ENCODE peak calls at places on chromosomes 1 and 21, in five cellular contexts. F is left ventricle myocardium inferior, Q is lower lobe of right lung, O is breast epithelium, B is colonic mucosa. P is an unnamed sample. For H3K4me1, the result is how much of the 10 kb centered on the place peaks cover.

GRCh38 chr1:38932496-38933014 is 9.1 kb downstream of the RHBDL2 start:
- DNase-seq in Q (no peak), F (no peak), B (no peak), O (no peak), P (no peak)

GRCh38 chr1:223713546-223714420 is 1.4 kb downstream of the CAPN2 start:
- DNase-seq in B (peak), F (no peak), O (no peak), Q (no peak), P (no peak)

GRCh38 chr1:109530457-109531204 is 9.0 kb upstream of the GPR61 start:
- DNase-seq in F (no peak), B (no peak), Q (no peak), O (no peak), P (peak)

GRCh38 chr1:170666661-170667060 is 2.7 kb downstream of the PRRX1 start:
- DNase-seq in F (no peak), O (no peak), B (no peak), Q (no peak), P (no peak)

GRCh38 chr1:90717665-90718410 is 736 bp upstream of the BARHL2 start:
- DNase-seq in O (no peak), F (no peak), B (peak), Q (no peak), P (no peak)

GRCh38 chr1:177741476-177741875 is 228.4 kb downstream of the SEC16B start:
- DNase-seq in O (no peak), Q (no peak), B (no peak), F (no peak), P (no peak)

GRCh38 chr1:152112101-152112884 is 3.0 kb downstream of the TCHH start:
- DNase-seq in F (no peak), Q (no peak), B (peak), O (no peak), P (no peak)

GRCh38 chr1:70737125-70737524 is 310.5 kb downstream of the PTGER3 start:
- DNase-seq in F (no peak), O (no peak), B (no peak), Q (no peak), P (no peak)

GRCh38 chr1:219710529-219711194 is 97.8 kb upstream of the ZC3H11B start:
- DNase-seq in O (no peak), B (no peak), Q (no peak), F (no peak), P (no peak)

GRCh38 chr1:204651843-204652421 is 33.6 kb downstream of the LRRN2 start:
- DNase-seq in B (peak), F (no peak), Q (no peak), O (no peak), P (peak)

GRCh38 chr1:230359992-230360391 is 66.1 kb downstream of the PGBD5 start:
- DNase-seq in Q (no peak), O (no peak), B (no peak), F (no peak), P (no peak)

GRCh38 chr1:23772049-23772853 is 6.0 kb upstream of the PITHD1 start:
- DNase-seq in Q (peak), O (peak), B (peak), F (peak), P (peak)

GRCh38 chr1:111754964-111755320 is 759 bp upstream of the DDX20 start:
- DNase-seq in Q (no peak), O (no peak), F (no peak), B (peak), P (peak)

GRCh38 chr1:117657031-117657430 is 51.2 kb downstream of the TENT5C start:
- DNase-seq in B (no peak), O (no peak), F (no peak), Q (no peak), P (no peak)

GRCh38 chr21:15514073-15514946 is 215.5 kb upstream of the USP25 start:
- DNase-seq in O (no peak), F (no peak), Q (no peak), B (peak), P (no peak)

GRCh38 chr21:39503138-39503762 is 51.5 kb downstream of the SH3BGR start:
- DNase-seq in O (no peak), F (no peak), Q (no peak), B (no peak), P (no peak)

GRCh38 chr1:76938304-76938703 is 71.0 kb downstream of the ST6GALNAC5 start:
- DNase-seq in F (no peak), B (no peak), O (no peak), Q (no peak), P (no peak)

GRCh38 chr1:2228157-2228594 is at the start of gene SKI:
- DNase-seq in Q (no peak), B (no peak), O (no peak), F (no peak), P (no peak)

GRCh38 chr1:2228684-2229031 is 539 bp downstream of the SKI start:
- DNase-seq in O (no peak), B (no peak), Q (peak), F (no peak), P (no peak)

GRCh38 chr1:2225029-2225428 is 3.1 kb upstream of the SKI start:
- DNase-seq in F (no peak), B (no peak), O (no peak), Q (no peak), P (no peak)

GRCh38 chr1:2227341-2228156 is 570 bp upstream of the SKI start:
- DNase-seq in F (peak), O (peak), B (peak), Q (peak), P (peak)

DNA sequence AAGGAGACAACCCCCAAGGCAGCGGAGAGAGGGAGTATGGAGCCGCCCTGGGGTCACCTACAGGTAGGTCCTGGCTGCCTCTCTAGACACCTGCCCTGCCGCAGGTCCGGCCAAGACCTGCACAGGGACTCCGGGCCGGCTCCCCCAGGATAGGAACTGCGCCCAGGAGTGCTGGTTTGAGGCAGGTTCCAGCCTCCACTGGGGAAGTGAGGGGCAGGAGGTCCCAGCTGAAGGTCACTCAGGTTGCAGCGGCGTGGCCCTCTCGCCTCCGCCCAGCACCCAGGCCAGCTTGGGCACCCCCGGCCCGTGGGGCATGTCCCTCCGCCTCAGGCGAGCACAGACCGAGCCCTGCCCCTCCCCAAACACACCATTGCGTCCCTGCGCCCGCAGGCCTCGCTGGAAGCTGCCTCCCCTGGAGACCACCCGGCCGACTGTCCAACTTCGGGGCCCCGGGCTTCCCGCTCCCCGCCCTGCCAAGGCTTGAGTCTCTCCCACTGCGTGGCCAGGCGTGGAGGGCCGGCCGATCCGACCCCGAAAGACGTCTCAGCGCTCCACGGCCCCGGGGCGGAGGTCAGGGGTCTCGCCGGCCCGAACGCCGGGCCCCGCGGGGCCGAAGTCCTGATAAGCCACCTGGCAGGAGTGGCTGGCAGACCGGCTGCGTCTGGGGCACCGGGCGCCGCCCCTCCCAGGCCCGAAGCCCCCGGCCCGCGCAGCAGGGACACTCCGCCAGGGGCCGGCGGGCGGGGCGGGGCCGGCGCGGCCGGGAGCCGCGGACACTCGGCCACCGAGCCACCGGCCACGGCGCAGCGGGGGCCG is 1.4 kb upstream of the SKI start:
- DNase-seq in B (no peak), F (no peak), Q (peak), O (peak), P (no peak)
- H3K4me1 ChIP-seq in B (under half), F (under half), Q (under half), O (under half), P (under half)

DNA sequence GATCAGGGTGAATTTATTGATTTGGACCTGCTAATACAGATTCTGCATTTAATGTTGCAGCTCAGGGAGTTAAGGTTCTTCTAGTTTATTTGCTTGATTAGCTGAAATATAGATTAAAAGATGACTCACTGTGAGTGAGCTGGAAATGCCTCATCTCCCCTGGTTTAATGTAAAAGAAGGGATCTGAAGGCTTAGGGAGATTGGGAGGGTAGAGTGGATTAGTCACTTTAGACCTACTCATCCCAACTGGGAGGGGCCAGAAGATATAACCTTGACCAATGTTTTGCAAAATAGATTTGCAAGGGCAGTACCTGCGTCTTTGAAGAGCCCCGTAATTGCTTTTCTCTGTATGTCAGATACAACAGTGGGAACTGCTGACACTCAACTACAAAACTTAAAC is 922.8 kb upstream of the ADGRL4 start:
- DNase-seq in B (no peak), F (no peak), O (no peak), Q (no peak), P (no peak)
- H3K4me3 ChIP-seq in B (no peak), F (no peak), O (no peak), Q (no peak), P (no peak)

DNA sequence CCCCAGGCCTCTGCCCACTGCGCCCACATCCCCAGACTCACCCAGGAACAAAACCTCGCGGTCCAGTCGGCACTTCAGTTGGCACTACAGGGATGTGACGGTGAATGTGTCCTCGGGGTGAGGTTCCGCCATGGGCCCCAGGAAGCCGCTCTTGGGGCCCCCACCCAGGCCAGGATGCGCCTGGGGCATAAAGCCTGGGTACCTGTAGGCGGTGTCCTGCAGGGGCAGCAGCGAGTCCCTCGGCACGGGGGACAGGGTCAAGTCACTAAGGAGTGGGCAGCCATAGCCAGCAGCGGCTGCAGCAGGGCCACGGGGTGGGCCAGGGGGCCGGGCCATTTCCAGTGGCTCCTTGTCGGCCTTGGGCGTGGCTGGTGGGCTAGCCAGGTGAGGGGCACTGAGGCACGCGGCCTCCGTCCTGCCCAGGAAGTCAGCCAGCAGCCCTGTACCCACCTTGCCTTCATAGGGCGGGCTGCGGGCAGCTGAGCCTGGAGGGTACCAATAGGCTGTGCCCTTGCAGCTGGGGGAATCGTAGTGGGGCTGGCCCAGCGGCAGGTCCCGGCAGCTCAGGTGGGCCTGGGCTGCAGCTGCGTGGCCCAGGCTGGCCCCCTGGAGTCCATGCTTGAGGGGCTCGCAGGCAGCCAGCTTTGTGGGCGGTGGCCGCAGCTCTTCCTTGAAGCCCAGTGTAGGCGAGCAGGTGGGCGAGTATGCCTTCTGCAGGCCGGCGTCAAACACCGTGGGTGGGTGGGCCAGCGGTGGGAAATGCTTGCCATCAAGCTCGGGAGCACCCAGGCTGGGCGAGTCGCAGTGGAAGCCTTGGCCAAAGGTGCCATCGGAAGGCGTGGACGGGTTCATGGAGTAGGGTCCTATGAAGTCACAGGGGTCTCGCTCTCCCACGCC is 56.5 kb downstream of the AHDC1 start:
- DNase-seq in F (peak), Q (no peak), O (no peak), B (no peak), P (no peak)
- TF ChIP-seq CTCF in F (no peak), Q (no peak), O (no peak), B (no peak), P (no peak)

DNA sequence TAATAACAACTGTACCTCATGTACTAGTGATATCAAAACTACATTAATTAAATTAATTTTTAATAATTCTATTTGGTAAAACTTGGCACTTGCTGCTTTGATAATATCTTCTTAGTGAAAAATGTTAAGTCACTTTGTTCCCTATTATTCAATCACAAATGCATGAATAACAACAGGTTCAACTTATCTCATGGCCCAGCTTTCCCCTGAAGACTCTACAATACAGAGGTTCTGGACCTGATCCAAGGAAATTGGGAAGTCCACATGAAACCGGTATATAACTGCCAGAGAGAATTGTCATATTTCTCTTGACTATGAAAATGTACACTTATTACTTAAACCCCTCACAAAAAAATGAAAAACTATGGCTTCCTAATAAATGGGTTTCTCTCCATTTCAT is 33.9 kb upstream of the PTPRC start:
- DNase-seq in Q (no peak), O (no peak), F (no peak), B (no peak), P (no peak)
- H3K4me1 ChIP-seq in Q (under half), O (under half), F (under half), B (under half), P (under half)

GRCh38 chr1:193438771-193439170 is 252.4 kb upstream of the B3GALT2 start:
- DNase-seq in Q (no peak), B (no peak), O (no peak), F (no peak), P (no peak)

GRCh38 chr1:193438312-193438711 is 251.9 kb upstream of the B3GALT2 start:
- DNase-seq in F (no peak), B (no peak), O (no peak), Q (no peak), P (no peak)

GRCh38 chr1:193435771-193436170 is 249.4 kb upstream of the B3GALT2 start:
- DNase-seq in F (no peak), B (no peak), O (no peak), Q (no peak), P (no peak)

GRCh38 chr1:193434319-193434718 is 247.9 kb upstream of the B3GALT2 start:
- DNase-seq in F (no peak), Q (no peak), B (no peak), O (no peak), P (no peak)

GRCh38 chr1:193437785-193438184 is 251.4 kb upstream of the B3GALT2 start:
- DNase-seq in O (no peak), B (no peak), F (no peak), Q (no peak), P (no peak)
- H3K4me3 ChIP-seq in O (no peak), B (no peak), F (no peak), Q (no peak), P (no peak)

GRCh38 chr1:24951810-24952412 is 21.8 kb upstream of the RUNX3 start:
- DNase-seq in Q (no peak), O (no peak), F (no peak), B (no peak), P (no peak)

GRCh38 chr1:24954022-24954421 is 23.9 kb upstream of the RUNX3 start:
- DNase-seq in B (no peak), Q (no peak), O (no peak), F (no peak), P (no peak)

GRCh38 chr1:24951337-24951736 is 21.3 kb upstream of the RUNX3 start:
- DNase-seq in F (no peak), O (no peak), B (no peak), Q (no peak), P (no peak)

GRCh38 chr1:24954631-24955030 is 24.6 kb upstream of the RUNX3 start:
- DNase-seq in O (no peak), B (no peak), F (no peak), Q (no peak), P (no peak)

DNA sequence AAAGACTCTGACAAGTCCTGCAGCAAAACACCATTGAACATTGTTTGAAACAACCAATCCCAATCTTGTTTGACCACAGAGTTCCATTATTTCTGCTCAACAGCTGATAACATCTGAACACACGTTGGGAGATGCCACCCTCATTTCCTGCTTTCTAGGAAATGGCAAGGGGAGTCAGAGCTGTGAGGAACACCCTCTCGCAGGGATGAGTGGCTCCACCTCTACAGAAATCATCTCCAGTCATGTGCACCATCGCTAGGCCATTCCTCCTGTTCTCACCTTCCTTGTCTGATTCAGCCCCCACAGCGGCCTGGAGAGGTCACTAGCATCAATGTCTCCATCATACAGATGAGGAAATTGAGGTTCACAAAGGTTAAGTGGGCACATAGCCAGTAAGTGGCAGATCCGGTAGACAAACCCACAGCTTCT is 22.4 kb upstream of the RUNX3 start:
- DNase-seq in O (no peak), B (no peak), Q (no peak), F (no peak), P (no peak)
- TF ChIP-seq CTCF in O (no peak), B (no peak), Q (no peak), F (no peak), P (no peak)

GRCh38 chr1:40059292-40059959 is 18.9 kb downstream of the CAP1 start:
- DNase-seq in B (no peak), O (no peak), F (no peak), Q (no peak), P (no peak)

GRCh38 chr1:40058097-40058452 is 17.5 kb downstream of the CAP1 start:
- DNase-seq in O (no peak), Q (no peak), B (no peak), F (no peak), P (no peak)

GRCh38 chr1:40057310-40058030 is 16.9 kb downstream of the CAP1 start:
- DNase-seq in B (no peak), O (no peak), Q (no peak), F (no peak), P (no peak)

GRCh38 chr1:40059960-40060337 is 19.4 kb downstream of the CAP1 start:
- DNase-seq in O (no peak), B (no peak), F (no peak), Q (no peak), P (no peak)

DNA sequence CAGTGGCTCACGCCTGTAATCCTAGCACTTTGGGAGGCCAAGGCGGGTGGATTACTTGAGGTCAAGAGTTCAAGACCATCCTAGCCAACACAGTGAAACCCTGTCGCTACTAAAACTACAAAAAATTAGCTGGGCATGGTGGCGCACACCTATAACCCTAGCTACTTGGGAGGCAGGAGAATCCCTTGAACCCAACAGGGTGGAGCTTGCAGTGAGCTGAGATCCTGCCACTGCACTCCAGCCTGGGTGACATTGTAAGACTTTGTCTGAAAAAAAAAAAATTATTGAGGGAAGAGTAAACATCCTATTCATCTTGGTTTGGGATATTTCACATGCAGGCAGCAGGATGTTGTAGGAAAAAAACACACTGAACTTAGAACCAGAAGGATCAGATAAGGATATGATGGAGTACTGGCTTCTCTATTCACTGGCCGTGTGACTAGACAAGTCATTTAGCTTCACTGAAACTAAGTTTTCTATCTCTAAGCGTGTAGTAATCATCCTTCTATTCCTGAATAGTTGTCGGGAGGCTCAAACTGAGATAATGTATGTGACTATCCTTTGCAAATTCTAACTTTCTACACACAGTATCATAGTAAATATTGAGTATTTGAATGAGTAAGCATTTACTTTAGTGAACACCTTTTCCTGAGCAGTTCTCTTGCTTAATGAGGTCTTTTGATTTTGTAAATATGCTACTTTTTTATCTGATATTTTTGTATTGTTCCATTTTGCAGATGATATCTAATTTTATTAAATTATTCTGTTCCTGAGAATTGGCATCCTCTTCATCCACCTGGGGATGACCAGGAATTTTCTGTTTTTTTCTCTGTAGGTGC is 18.1 kb downstream of the CAP1 start:
- DNase-seq in F (no peak), O (no peak), Q (no peak), B (no peak), P (no peak)
- H3K4me1 ChIP-seq in F (half or more), O (under half), Q (half or more), B (under half), P (under half)